ENCODE peak calls at places on chromosomes 2 and 18, in nine cellular contexts. R, Z, F, A, B, N, J, H and I are unnamed samples.
A peak's percentile ranks its signal among the peaks of the same experiment; 100 is the strongest.

GRCh38 chr2:233470839-233471238 is 95.7 kb downstream of the USP40 start:
- DNase-seq in R (peak; percentile 64), Z (no peak), F (peak; percentile 10), A (no peak), B (peak; percentile 52), N (no peak), J (no peak), H (peak; percentile 44), I (no peak)

GRCh38 chr2:235740821-235741220 is 247.0 kb downstream of the AGAP1 start:
- DNase-seq in R (no peak), Z (no peak), F (no peak), A (no peak), B (no peak), N (no peak), J (peak; percentile 39), H (no peak), I (no peak)

GRCh38 chr18:13378150-13378549 is 159.6 kb downstream of the LDLRAD4 start:
- DNase-seq in R (no peak), Z (no peak), F (no peak), A (no peak), B (no peak), N (no peak), J (no peak), H (no peak), I (no peak)

GRCh38 chr2:178241852-178242551 is 47.7 kb downstream of the OSBPL6 start:
- DNase-seq in R (peak; percentile 78), Z (peak; percentile 97), F (peak; percentile 18), A (no peak), B (no peak), N (no peak), J (peak; percentile 20), H (no peak), I (no peak)

GRCh38 chr2:29920631-29921559 is 491 bp downstream of the ALK start:
- DNase-seq in R (no peak), Z (peak; percentile 5), F (no peak), A (no peak), B (no peak), N (peak; percentile 8), J (no peak), H (no peak), I (no peak)

GRCh38 chr2:37340637-37341036 is 3.8 kb upstream of the QPCT start:
- DNase-seq in R (no peak), Z (no peak), F (no peak), A (no peak), B (no peak), N (no peak), J (no peak), H (no peak), I (no peak)

GRCh38 chr2:66574701-66575624 is 140.0 kb downstream of the MEIS1 start:
- DNase-seq in R (peak; percentile 73), Z (peak; percentile 91), F (no peak), A (peak; percentile 16), B (peak; percentile 83), N (peak; percentile 87), J (peak; percentile 44), H (no peak), I (no peak)

GRCh38 chr2:232721882-232722281 is 24.8 kb downstream of the GIGYF2 start:
- DNase-seq in R (no peak), Z (no peak), F (no peak), A (no peak), B (no peak), N (no peak), J (no peak), H (no peak), I (no peak)

GRCh38 chr2:71905205-71905604 is 242.5 kb downstream of the CYP26B1 start:
- DNase-seq in R (no peak), Z (no peak), F (no peak), A (no peak), B (no peak), N (no peak), J (no peak), H (no peak), I (no peak)

GRCh38 chr2:16141641-16141921 is 201.2 kb downstream of the MYCN start:
- DNase-seq in R (no peak), Z (no peak), F (no peak), A (no peak), B (no peak), N (no peak), J (no peak), H (no peak), I (no peak)

GRCh38 chr2:49251766-49252165 is 97.5 kb upstream of the FSHR start:
- DNase-seq in R (no peak), Z (peak; percentile 77), F (no peak), A (no peak), B (no peak), N (no peak), J (no peak), H (no peak), I (no peak)
- H3K27ac ChIP-seq in R (no peak overlapping the region), Z (peak overlapping the region; percentile 87), F (no peak overlapping the region), A (no peak overlapping the region), B (no peak overlapping the region), N (no peak overlapping the region), J (no peak overlapping the region), H (no peak overlapping the region), I (no peak overlapping the region)

GRCh38 chr2:172967036-172967982 is 108.3 kb upstream of the MAP3K20 start:
- DNase-seq in R (no peak), Z (no peak), F (no peak), A (no peak), B (no peak), N (no peak), J (no peak), H (no peak), I (no peak)
- H3K4me3 ChIP-seq in R (no peak overlapping the region), Z (no peak overlapping the region), F (no peak overlapping the region), A (no peak overlapping the region), B (no peak overlapping the region), N (no peak overlapping the region), J (no peak overlapping the region), H (no peak overlapping the region), I (no peak overlapping the region)

GRCh38 chr2:173644146-173644545 is 289.5 kb downstream of the CDCA7 start:
- DNase-seq in R (no peak), Z (peak; percentile 78), F (no peak), A (no peak), B (no peak), N (no peak), J (no peak), H (no peak), I (no peak)
- H3K4me1 ChIP-seq in R (no peaks in the 10 kb centered on the region), Z (peaks cover 6% of the 10 kb centered on the region), F (no peaks in the 10 kb centered on the region), A (no peaks in the 10 kb centered on the region), B (peaks cover 12% of the 10 kb centered on the region), N (peaks cover 9% of the 10 kb centered on the region), J (no peaks in the 10 kb centered on the region), H (no peaks in the 10 kb centered on the region), I (no peaks in the 10 kb centered on the region)

GRCh38 chr2:133369896-133370295 is 198.4 kb downstream of the NCKAP5 start:
- DNase-seq in R (no peak), Z (no peak), F (no peak), A (no peak), B (no peak), N (no peak), J (no peak), H (no peak), I (no peak)
- H3K27ac ChIP-seq in R (no peak overlapping the region), Z (no peak overlapping the region), F (no peak overlapping the region), A (no peak overlapping the region), B (no peak overlapping the region), N (no peak overlapping the region), J (no peak overlapping the region), H (no peak overlapping the region), I (no peak overlapping the region)

DNA sequence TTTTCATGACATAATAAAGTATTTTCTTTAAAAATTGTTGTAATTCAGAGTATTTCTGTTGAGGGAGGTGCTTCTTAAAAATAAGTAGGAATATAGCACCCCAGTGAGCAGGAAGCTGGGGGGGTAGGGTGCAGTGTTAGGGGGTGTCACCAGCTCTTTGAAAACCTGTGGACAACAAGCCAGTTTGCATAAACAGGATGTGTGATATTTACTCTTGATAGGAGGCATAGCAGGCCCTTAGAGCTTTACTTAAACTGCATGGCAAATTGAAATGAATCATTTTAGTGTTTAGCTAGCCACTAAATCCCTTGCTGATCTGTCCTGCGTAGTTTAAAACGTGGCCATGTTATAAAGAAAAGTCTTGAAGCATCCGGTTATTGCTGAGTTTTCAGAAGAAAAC is 8.4 kb downstream of the TGIF1 start:
- DNase-seq in R (no peak), Z (peak; percentile 19), F (no peak), A (no peak), B (no peak), N (no peak), J (no peak), H (no peak), I (no peak)
- H3K4me3 ChIP-seq in R (no peak overlapping the region), Z (no peak overlapping the region), F (no peak overlapping the region), A (no peak overlapping the region), B (no peak overlapping the region), N (no peak overlapping the region), J (no peak overlapping the region), H (no peak overlapping the region), I (no peak overlapping the region)